ENCODE peak calls at places on chromosomes 4 and X, in nine cellular contexts. O, G, F, V, H, D, B, N and A are unnamed samples.

GRCh38 chr4:86178216-86178615 is 181.6 kb downstream of the MAPK10 start:
- DNase-seq in O (no peak), G (no peak), F (no peak), V (no peak), H (no peak), D (no peak), B (no peak), N (no peak), A (no peak)

GRCh38 chr4:61373901-61374611 is 173.9 kb downstream of the ADGRL3 start:
- DNase-seq in O (no peak), G (no peak), F (no peak), V (no peak), H (no peak), D (no peak), B (peak; percentile 1), N (no peak), A (no peak)

GRCh38 chr4:110042540-110043517 is 130.1 kb downstream of the EGF start:
- DNase-seq in O (no peak), G (no peak), F (no peak), V (no peak), H (no peak), D (no peak), B (no peak), N (no peak), A (no peak)

GRCh38 chr4:76488905-76489798 is 54.1 kb downstream of the SHROOM3 start:
- DNase-seq in O (no peak), G (no peak), F (no peak), V (no peak), H (no peak), D (no peak), B (no peak), N (no peak), A (no peak)

GRCh38 chrX:123909498-123909897 is 49.6 kb downstream of the XIAP start:
- DNase-seq in O (no peak), G (no peak), F (no peak), V (no peak), H (no peak), D (no peak), B (no peak), N (no peak), A (no peak)

GRCh38 chr4:73606465-73606974 is 13.7 kb downstream of the RASSF6 start:
- DNase-seq in O (no peak), G (no peak), F (no peak), V (no peak), H (no peak), D (no peak), B (no peak), N (no peak), A (no peak)

GRCh38 chr4:89184407-89184806 is 73.1 kb downstream of the TIGD2 start:
- DNase-seq in O (no peak), G (no peak), F (no peak), V (no peak), H (no peak), D (no peak), B (no peak), N (no peak), A (no peak)

GRCh38 chr4:186104895-186105720 is 604 bp downstream of the FAM149A start:
- DNase-seq in O (no peak), G (no peak), F (no peak), V (no peak), H (peak; percentile 61), D (peak; percentile 80), B (no peak), N (peak; percentile 54), A (peak; percentile 39)

GRCh38 chrX:108437789-108438623 is at the start of gene COL4A6:
- DNase-seq in O (no peak), G (peak; percentile 23), F (no peak), V (no peak), H (peak; percentile 20), D (peak; percentile 77), B (peak; percentile 48), N (peak; percentile 31), A (no peak)

GRCh38 chr4:130760246-130760645 is 1664.3 kb downstream of the C4orf33 start:
- DNase-seq in O (no peak), G (no peak), F (no peak), V (no peak), H (no peak), D (no peak), B (no peak), N (no peak), A (no peak)

GRCh38 chr4:57055873-57056272 is 54.3 kb downstream of the IGFBP7 start:
- DNase-seq in O (no peak), G (no peak), F (no peak), V (no peak), H (no peak), D (no peak), B (no peak), N (no peak), A (no peak)

GRCh38 chrX:77431227-77431626 is 16.0 kb upstream of the FGF16 start:
- DNase-seq in O (no peak), G (no peak), F (no peak), V (no peak), H (no peak), D (no peak), B (no peak), N (no peak), A (no peak)

GRCh38 chr4:663438-664428 is 10.3 kb downstream of the ATP5ME start:
- DNase-seq in O (no peak), G (no peak), F (no peak), V (no peak), H (peak; percentile 52), D (no peak), B (no peak), N (peak; percentile 70), A (no peak)

GRCh38 chrX:70030242-70030823 is 19.4 kb downstream of the AWAT2 start:
- DNase-seq in O (no peak), G (peak; percentile 7), F (no peak), V (no peak), H (peak; percentile 37), D (peak; percentile 60), B (peak; percentile 51), N (no peak), A (peak; percentile 32)

GRCh38 chr4:25159837-25160713 is at the start of gene SEPSECS:
- DNase-seq in O (peak; percentile 100), G (peak; percentile 97), F (peak; percentile 93), V (peak; percentile 99), H (peak; percentile 99), D (peak; percentile 90), B (peak; percentile 65), N (peak; percentile 98), A (peak; percentile 42)
- TF ChIP-seq POLR2A in O (no peak), G (peak; percentile 91), F (no peak), V (peak; percentile 90), H (peak; percentile 96), D (peak; percentile 44), B (peak; percentile 62), N (peak; percentile 57), A (peak; percentile 96)

DNA sequence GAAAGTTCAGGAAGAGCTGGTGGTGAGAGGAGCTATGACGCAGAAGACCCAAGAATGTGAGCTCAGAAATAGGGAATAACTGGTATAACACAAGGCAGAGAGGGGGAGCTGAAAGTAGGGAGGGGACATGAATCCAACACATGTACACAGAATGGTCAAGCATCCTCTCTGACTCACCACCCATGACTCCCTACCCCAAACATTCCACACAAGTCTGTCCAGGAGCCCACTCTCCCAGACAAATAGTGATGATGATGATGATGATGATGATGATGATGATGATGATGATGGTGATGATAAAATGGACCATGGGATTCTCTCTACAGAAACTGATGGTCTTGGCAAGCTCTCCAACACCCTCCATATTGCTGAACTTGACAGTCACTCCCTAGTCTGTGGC is 46.4 kb downstream of the NAT8L start:
- DNase-seq in O (no peak), G (no peak), F (no peak), V (no peak), H (no peak), D (no peak), B (no peak), N (no peak), A (no peak)
- TF ChIP-seq POLR2A in O (no peak), G (no peak), F (no peak), V (no peak), H (no peak), D (no peak), B (no peak), N (no peak), A (no peak)

GRCh38 chr4:153722036-153722435 is 37.8 kb downstream of the RNF175 start:
- DNase-seq in O (no peak), G (no peak), F (no peak), V (no peak), H (no peak), D (no peak), B (no peak), N (no peak), A (no peak)

GRCh38 chr4:153728151-153728550 is 31.7 kb downstream of the RNF175 start:
- DNase-seq in O (no peak), G (no peak), F (no peak), V (no peak), H (no peak), D (no peak), B (no peak), N (no peak), A (no peak)

GRCh38 chr4:153724606-153725005 is 35.2 kb downstream of the RNF175 start:
- DNase-seq in O (no peak), G (no peak), F (no peak), V (no peak), H (no peak), D (no peak), B (no peak), N (no peak), A (no peak)

GRCh38 chr4:153725811-153726154 is 34.0 kb downstream of the RNF175 start:
- DNase-seq in O (no peak), G (no peak), F (no peak), V (no peak), H (no peak), D (no peak), B (no peak), N (no peak), A (no peak)

GRCh38 chr4:153725070-153725810 is 34.6 kb downstream of the RNF175 start:
- DNase-seq in O (no peak), G (no peak), F (no peak), V (no peak), H (no peak), D (no peak), B (no peak), N (no peak), A (no peak)
- TF ChIP-seq POLR2A in O (no peak), G (no peak), F (no peak), V (no peak), H (no peak), D (no peak), B (no peak), N (no peak), A (no peak)

DNA sequence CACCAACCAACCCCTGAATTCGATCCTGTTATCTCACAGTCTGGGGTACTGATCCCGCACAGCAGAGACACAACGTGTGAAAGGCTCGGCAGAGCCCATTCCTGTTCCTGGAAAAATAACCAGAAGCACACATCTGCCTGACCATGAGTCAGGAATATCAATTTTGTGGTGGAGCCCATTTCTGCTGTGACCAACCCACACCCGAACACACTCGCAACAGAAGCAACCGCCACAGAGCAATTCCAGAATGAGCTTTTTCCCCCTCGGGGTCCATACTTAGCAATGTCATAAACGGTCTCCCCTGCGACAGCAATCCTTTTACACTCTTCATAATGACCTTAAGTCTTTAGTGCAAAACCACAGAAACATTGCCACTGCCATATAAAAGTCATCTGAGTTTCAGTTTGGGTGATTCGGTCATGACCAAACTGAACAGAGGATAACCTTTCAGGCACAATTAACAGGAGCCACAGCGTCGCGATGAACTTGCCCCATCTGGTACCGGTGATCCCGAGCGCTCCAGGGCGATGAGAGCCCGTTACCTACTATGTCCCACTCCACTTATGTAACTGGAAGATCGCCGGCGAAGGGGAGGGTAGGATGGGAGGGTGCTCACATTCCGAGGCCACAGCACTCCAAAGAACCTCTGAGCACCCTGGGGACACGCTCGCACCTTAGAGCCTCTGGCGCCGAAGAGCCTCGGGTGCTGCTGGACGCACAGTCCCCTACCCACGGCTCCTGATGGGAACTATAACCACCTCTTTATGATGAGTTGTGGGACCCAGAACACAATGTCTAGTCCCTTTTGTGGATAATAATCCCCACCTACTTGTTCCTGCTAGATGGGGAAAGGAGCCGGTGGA is 1.1 kb downstream of the MECP2 start:
- DNase-seq in O (no peak), G (peak; percentile 12), F (no peak), V (no peak), H (peak; percentile 24), D (no peak), B (no peak), N (peak; percentile 47), A (no peak)
- TF ChIP-seq POLR2A in O (no peak), G (no peak), F (no peak), V (no peak), H (no peak), D (no peak), B (no peak), N (no peak), A (no peak)